ENCODE peak calls at places on chromosome 13, in ten cellular contexts. N, G, U, F, Q, L, I, E, W and P are unnamed samples.

GRCh38 chr13:101623469-101624209 is 171.2 kb downstream of the ITGBL1 start:
- DNase-seq in N (no peak), G (no peak), U (no peak), F (peak), Q (no peak), L (no peak), I (no peak), E (no peak), W (no peak), P (no peak)

GRCh38 chr13:75352641-75353327 is 129.2 kb downstream of the TBC1D4 start:
- DNase-seq in N (no peak), G (no peak), U (no peak), F (no peak), Q (no peak), L (no peak), I (no peak), E (no peak), W (no peak), P (no peak)

GRCh38 chr13:34085199-34085598 is 267.2 kb downstream of the RFC3 start:
- DNase-seq in N (peak), G (no peak), U (no peak), F (no peak), Q (no peak), L (no peak), I (no peak), E (no peak), W (no peak), P (no peak)

GRCh38 chr13:32790731-32791130 is 204.5 kb downstream of the PDS5B start:
- DNase-seq in N (peak), G (no peak), U (no peak), F (no peak), Q (no peak), L (no peak), I (no peak), E (no peak), W (no peak), P (no peak)

GRCh38 chr13:72473321-72473720 is 254.1 kb downstream of the MZT1 start:
- DNase-seq in N (no peak), G (no peak), U (no peak), F (no peak), Q (no peak), L (no peak), I (no peak), E (no peak), W (no peak), P (no peak)

GRCh38 chr13:114017028-114017630 is 43.3 kb upstream of the C13orf46 start:
- DNase-seq in N (peak), G (peak), U (no peak), F (no peak), Q (no peak), L (no peak), I (no peak), E (no peak), W (no peak), P (no peak)

GRCh38 chr13:36057041-36057440 is 74.1 kb downstream of the DCLK1 start:
- DNase-seq in N (peak), G (no peak), U (no peak), F (no peak), Q (no peak), L (no peak), I (no peak), E (no peak), W (no peak), P (no peak)

GRCh38 chr13:40475617-40476016 is 190.8 kb downstream of the FOXO1 start:
- DNase-seq in N (no peak), G (no peak), U (no peak), F (no peak), Q (no peak), L (no peak), I (no peak), E (no peak), W (no peak), P (no peak)

GRCh38 chr13:34793301-34793700 is 148.8 kb upstream of the NBEA start:
- DNase-seq in N (no peak), G (no peak), U (no peak), F (no peak), Q (no peak), L (no peak), I (no peak), E (no peak), W (no peak), P (no peak)

GRCh38 chr13:36028359-36028758 is 102.8 kb downstream of the DCLK1 start:
- DNase-seq in N (no peak), G (no peak), U (no peak), F (no peak), Q (no peak), L (no peak), I (no peak), E (no peak), W (no peak), P (no peak)

GRCh38 chr13:113816925-113817859 is 46.7 kb downstream of the GAS6 start:
- DNase-seq in N (peak), G (peak), U (peak), F (peak), Q (peak), L (peak), I (peak), E (peak), W (peak), P (no peak)

GRCh38 chr13:21055511-21056045 is 5.8 kb downstream of the LATS2 start:
- DNase-seq in N (no peak), G (no peak), U (no peak), F (no peak), Q (no peak), L (no peak), I (no peak), E (no peak), W (no peak), P (no peak)

GRCh38 chr13:96460571-96460970 is 370.7 kb downstream of the HS6ST3 start:
- DNase-seq in N (peak), G (no peak), U (no peak), F (peak), Q (no peak), L (no peak), I (no peak), E (no peak), W (no peak), P (no peak)

GRCh38 chr13:37886879-37887278 is 17.3 kb upstream of the TRPC4 start:
- DNase-seq in N (no peak), G (no peak), U (no peak), F (no peak), Q (no peak), L (no peak), I (no peak), E (no peak), W (no peak), P (no peak)

GRCh38 chr13:44142911-44143665 is 230.5 kb upstream of the SERP2 start:
- DNase-seq in N (peak), G (no peak), U (no peak), F (peak), Q (no peak), L (no peak), I (no peak), E (no peak), W (no peak), P (no peak)

GRCh38 chr13:71605744-71606143 is 261.3 kb downstream of the DACH1 start:
- DNase-seq in N (no peak), G (no peak), U (no peak), F (no peak), Q (no peak), L (no peak), I (no peak), E (no peak), W (no peak), P (no peak)

GRCh38 chr13:64591981-64592380 is 2638.2 kb downstream of the PCDH9 start:
- DNase-seq in N (peak), G (peak), U (peak), F (peak), Q (no peak), L (no peak), I (no peak), E (no peak), W (no peak), P (peak)

GRCh38 chr13:34207872-34208271 is 389.9 kb downstream of the RFC3 start:
- DNase-seq in N (peak), G (no peak), U (peak), F (no peak), Q (no peak), L (no peak), I (no peak), E (no peak), W (no peak), P (no peak)

GRCh38 chr13:44735806-44736205 is 159.7 kb upstream of the TSC22D1 start:
- DNase-seq in N (no peak), G (no peak), U (no peak), F (no peak), Q (no peak), L (no peak), I (no peak), E (no peak), W (no peak), P (no peak)

GRCh38 chr13:113112893-113113845 is 7.6 kb downstream of the F7 start:
- DNase-seq in N (no peak), G (no peak), U (no peak), F (no peak), Q (no peak), L (no peak), I (no peak), E (no peak), W (peak), P (no peak)

GRCh38 chr13:26299168-26299788 is 45.3 kb downstream of the CDK8 start:
- DNase-seq in N (peak), G (no peak), U (no peak), F (peak), Q (no peak), L (no peak), I (no peak), E (no peak), W (no peak), P (no peak)

GRCh38 chr13:26300140-26300539 is 46.2 kb downstream of the CDK8 start:
- DNase-seq in N (peak), G (no peak), U (peak), F (peak), Q (no peak), L (no peak), I (no peak), E (no peak), W (no peak), P (no peak)

GRCh38 chr13:26295812-26296211 is 41.9 kb downstream of the CDK8 start:
- DNase-seq in N (no peak), G (no peak), U (no peak), F (no peak), Q (no peak), L (no peak), I (no peak), E (no peak), W (no peak), P (no peak)
- H3K4me3 ChIP-seq in N (no peak), G (no peak), U (no peak), F (no peak), Q (no peak), L (no peak), I (no peak), E (no peak), W (no peak), P (no peak)

GRCh38 chr13:79389031-79389430 is 17.0 kb downstream of the RBM26 start:
- DNase-seq in N (no peak), G (no peak), U (no peak), F (no peak), Q (no peak), L (no peak), I (no peak), E (no peak), W (no peak), P (no peak)

GRCh38 chr13:79392882-79393563 is 13.0 kb downstream of the RBM26 start:
- DNase-seq in N (peak), G (no peak), U (no peak), F (peak), Q (no peak), L (peak), I (no peak), E (no peak), W (no peak), P (no peak)

GRCh38 chr13:79398169-79398568 is 7.9 kb downstream of the RBM26 start:
- DNase-seq in N (no peak), G (no peak), U (no peak), F (no peak), Q (no peak), L (no peak), I (no peak), E (no peak), W (no peak), P (no peak)

GRCh38 chr13:79395881-79396280 is 10.2 kb downstream of the RBM26 start:
- DNase-seq in N (no peak), G (no peak), U (no peak), F (no peak), Q (no peak), L (no peak), I (no peak), E (no peak), W (no peak), P (no peak)

GRCh38 chr13:79393564-79394249 is 12.3 kb downstream of the RBM26 start:
- DNase-seq in N (no peak), G (no peak), U (no peak), F (no peak), Q (peak), L (peak), I (no peak), E (no peak), W (no peak), P (no peak)
- H3K4me3 ChIP-seq in N (no peak), G (no peak), U (no peak), F (no peak), Q (no peak), L (peak), I (no peak), E (no peak), W (no peak), P (no peak)

GRCh38 chr13:108218044-108218974 is at the start of gene ABHD13:
- DNase-seq in N (peak), G (peak), U (peak), F (peak), Q (peak), L (peak), I (peak), E (peak), W (peak), P (peak)

GRCh38 chr13:108213946-108214345 is 1.4 kb downstream of the LIG4 start:
- DNase-seq in N (no peak), G (no peak), U (no peak), F (peak), Q (no peak), L (no peak), I (no peak), E (no peak), W (no peak), P (no peak)

GRCh38 chr13:108215428-108215827 is at the start of gene LIG4:
- DNase-seq in N (peak), G (peak), U (peak), F (peak), Q (peak), L (peak), I (peak), E (peak), W (peak), P (peak)

GRCh38 chr13:108212901-108213300 is 2.4 kb downstream of the LIG4 start:
- DNase-seq in N (no peak), G (no peak), U (no peak), F (no peak), Q (no peak), L (no peak), I (no peak), E (no peak), W (no peak), P (no peak)

GRCh38 chr13:108214511-108215383 is 589 bp downstream of the LIG4 start:
- DNase-seq in N (no peak), G (no peak), U (no peak), F (peak), Q (peak), L (peak), I (no peak), E (no peak), W (peak), P (no peak)
- H3K4me3 ChIP-seq in N (peak), G (peak), U (peak), F (peak), Q (no peak), L (peak), I (peak), E (peak), W (peak), P (peak)

DNA sequence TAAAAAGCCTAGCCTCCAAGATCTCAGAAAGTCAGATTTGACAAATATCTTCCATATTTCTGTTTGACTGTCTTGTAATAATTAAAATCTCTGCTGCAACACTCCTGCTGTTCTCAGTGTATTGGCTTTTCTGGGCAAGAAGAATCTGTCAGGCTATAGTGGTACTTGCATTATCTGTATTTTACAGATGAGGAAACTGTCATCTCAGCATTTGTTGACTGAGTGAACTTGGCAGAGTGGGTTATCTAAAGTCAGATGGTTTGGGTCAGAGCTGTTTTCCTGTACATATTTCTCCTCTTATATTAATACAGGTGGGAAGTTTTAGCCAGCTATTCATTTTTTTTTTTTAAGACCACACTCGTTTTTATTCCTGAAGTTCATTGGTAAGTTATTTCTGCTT is 1378.2 kb upstream of the PCDH20 start:
- DNase-seq in N (no peak), G (no peak), U (no peak), F (no peak), Q (no peak), L (no peak), I (no peak), E (no peak), W (no peak), P (no peak)
- H3K4me3 ChIP-seq in N (no peak), G (no peak), U (no peak), F (no peak), Q (no peak), L (no peak), I (no peak), E (no peak), W (no peak), P (no peak)

DNA sequence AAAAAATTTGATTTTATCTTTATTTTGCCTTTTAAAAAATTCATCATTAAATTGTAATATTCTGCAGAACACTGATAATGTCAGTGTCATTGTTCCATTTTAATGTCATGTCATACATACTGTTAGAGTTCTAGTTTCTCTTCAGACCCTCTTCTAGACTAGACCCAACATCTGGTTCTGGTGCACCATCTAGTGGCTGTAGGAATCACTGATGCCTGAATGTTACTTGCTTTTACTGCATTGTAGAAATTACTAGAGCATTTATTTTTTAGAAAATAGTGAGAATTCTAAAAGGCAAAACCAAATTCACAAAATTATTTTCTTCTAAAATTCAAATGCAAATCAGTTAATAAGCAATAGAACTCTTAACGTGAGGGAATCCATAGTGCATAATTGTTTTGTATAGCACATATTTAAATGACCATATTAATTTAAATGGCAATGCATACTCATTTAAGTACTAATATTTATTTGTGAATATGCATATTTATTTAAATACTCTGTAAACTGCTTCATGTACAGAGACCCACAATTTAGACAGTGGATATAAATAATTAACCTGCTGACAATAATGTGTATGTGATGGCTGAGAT is 425.7 kb downstream of the KLF12 start:
- DNase-seq in N (peak), G (peak), U (peak), F (peak), Q (peak), L (peak), I (no peak), E (no peak), W (no peak), P (no peak)
- H3K4me3 ChIP-seq in N (no peak), G (no peak), U (no peak), F (no peak), Q (no peak), L (no peak), I (no peak), E (no peak), W (no peak), P (no peak)

DNA sequence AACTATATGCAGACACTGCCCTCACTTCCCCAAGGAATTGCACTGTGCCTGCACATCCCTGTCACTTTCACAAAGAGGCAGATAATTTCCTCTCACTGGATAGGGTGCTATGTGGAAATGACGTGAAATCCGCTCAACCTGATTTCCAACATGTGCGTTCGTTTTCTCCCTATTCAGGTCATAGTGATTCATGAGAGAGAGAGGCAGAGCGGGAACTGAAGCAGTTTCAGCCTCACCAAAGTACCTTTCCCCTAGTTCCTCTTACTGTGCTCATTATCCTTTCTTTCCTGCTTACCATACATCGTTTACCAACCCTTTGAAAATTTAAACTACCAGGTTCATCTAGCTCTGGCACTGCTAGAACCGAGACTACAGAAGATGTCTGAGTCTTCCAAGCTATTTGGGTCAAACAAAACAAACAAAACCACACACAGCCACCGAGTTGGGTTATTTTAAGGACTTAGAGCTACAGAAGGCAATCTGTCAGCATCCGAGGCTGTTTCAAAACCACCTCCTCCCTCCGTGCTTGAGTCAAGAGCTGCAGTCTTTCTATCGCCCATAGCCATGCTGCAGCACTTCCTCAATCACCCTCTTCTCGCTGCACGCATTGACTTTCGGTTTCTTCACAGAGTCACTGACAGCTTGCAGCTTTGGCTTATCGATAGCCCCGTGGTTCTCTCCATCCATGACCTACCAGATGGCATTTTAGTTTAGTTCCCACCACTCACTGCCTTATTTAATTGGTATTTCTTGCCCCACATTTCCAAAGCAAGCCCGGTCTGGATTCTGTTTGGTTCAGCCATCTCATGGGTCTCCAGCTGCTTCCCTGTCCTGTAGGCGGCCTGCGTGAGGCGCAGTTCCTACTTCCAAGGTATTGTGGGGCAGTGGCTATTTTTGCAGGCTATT is 1395.8 kb downstream of the EFNB2 start:
- DNase-seq in N (peak), G (no peak), U (no peak), F (peak), Q (peak), L (peak), I (peak), E (no peak), W (peak), P (no peak)
- H3K4me3 ChIP-seq in N (no peak), G (peak), U (no peak), F (no peak), Q (peak), L (peak), I (peak), E (no peak), W (no peak), P (peak)

GRCh38 chr13:27795718-27796019 is 3.4 kb downstream of the GSX1 start:
- DNase-seq in N (no peak), G (no peak), U (no peak), F (no peak), Q (no peak), L (no peak), I (no peak), E (no peak), W (no peak), P (no peak)
- H3K4me3 ChIP-seq in N (no peak), G (no peak), U (no peak), F (no peak), Q (no peak), L (no peak), I (no peak), E (no peak), W (no peak), P (no peak)